ENCODE peak calls at places on chromosomes 16 and 17, in nine cellular contexts. N, S, I, K, Y, P, C, V and M are unnamed samples.

GRCh38 chr17:19664821-19665181 is 16.2 kb downstream of the ALDH3A2 start:
- DNase-seq in N (no peak), S (no peak), I (no peak), K (no peak), Y (no peak), P (no peak), C (no peak), V (no peak), M (no peak)

GRCh38 chr16:21638573-21638975 is 13.8 kb downstream of the IGSF6 start:
- DNase-seq in N (no peak), S (no peak), I (no peak), K (peak), Y (no peak), P (no peak), C (no peak), V (no peak), M (no peak)

GRCh38 chr17:31469959-31470358 is 78.5 kb downstream of the RAB11FIP4 start:
- DNase-seq in N (no peak), S (no peak), I (no peak), K (no peak), Y (no peak), P (no peak), C (no peak), V (no peak), M (peak)

GRCh38 chr16:87053016-87053982 is 263.9 kb downstream of the C16orf95 start:
- DNase-seq in N (no peak), S (no peak), I (no peak), K (no peak), Y (no peak), P (no peak), C (no peak), V (no peak), M (no peak)

GRCh38 chr16:85133290-85133599 is 21.0 kb upstream of the CIBAR2 start:
- DNase-seq in N (no peak), S (no peak), I (no peak), K (no peak), Y (no peak), P (no peak), C (no peak), V (no peak), M (no peak)

GRCh38 chr16:87173294-87173883 is 143.8 kb downstream of the C16orf95 start:
- DNase-seq in N (no peak), S (no peak), I (no peak), K (no peak), Y (no peak), P (no peak), C (no peak), V (no peak), M (no peak)

GRCh38 chr17:45318561-45319230 is 1.9 kb upstream of the MAP3K14 start:
- DNase-seq in N (no peak), S (no peak), I (no peak), K (no peak), Y (peak), P (no peak), C (no peak), V (no peak), M (no peak)

GRCh38 chr17:41645371-41646063 is 21.1 kb upstream of the KRT17 start:
- DNase-seq in N (no peak), S (no peak), I (no peak), K (peak), Y (peak), P (no peak), C (no peak), V (no peak), M (no peak)

GRCh38 chr17:43645450-43645764 is 16.3 kb downstream of the MEOX1 start:
- DNase-seq in N (no peak), S (no peak), I (no peak), K (no peak), Y (no peak), P (no peak), C (no peak), V (no peak), M (no peak)
- H3K4me3 ChIP-seq in N (peak), S (no peak), I (peak), K (no peak), Y (no peak), P (no peak), C (no peak), V (peak), M (no peak)

GRCh38 chr16:47308601-47309000 is 152.3 kb downstream of the ITFG1 start:
- DNase-seq in N (no peak), S (no peak), I (no peak), K (peak), Y (no peak), P (no peak), C (no peak), V (no peak), M (no peak)
- TF ChIP-seq CTCF in N (no peak), S (no peak), I (no peak), K (no peak), Y (no peak), P (no peak), C (no peak), V (no peak), M (no peak)

DNA sequence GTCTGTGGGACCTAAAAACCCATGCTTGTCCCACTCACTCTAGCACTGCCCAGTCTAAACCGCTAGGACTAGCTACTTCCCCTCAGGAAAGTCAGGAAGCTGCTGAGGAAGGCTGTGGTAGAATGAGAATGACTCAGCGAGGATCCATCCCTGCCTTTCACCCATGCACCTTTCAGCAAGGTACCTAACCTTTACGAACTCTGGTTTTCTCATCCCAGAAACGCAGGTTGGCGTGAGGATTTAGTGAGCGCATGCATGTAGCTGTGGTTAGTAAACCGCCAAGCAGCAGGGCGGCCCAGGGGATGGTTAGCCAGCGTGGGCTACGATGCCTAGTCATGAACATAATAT is 26.3 kb upstream of the RFFL start:
- DNase-seq in N (no peak), S (no peak), I (no peak), K (peak), Y (peak), P (peak), C (no peak), V (no peak), M (no peak)
- H3K4me3 ChIP-seq in N (peak), S (no peak), I (peak), K (no peak), Y (peak), P (no peak), C (peak), V (peak), M (peak)

GRCh38 chr17:80650339-80650672 is 105.7 kb downstream of the RPTOR start:
- DNase-seq in N (no peak), S (no peak), I (no peak), K (no peak), Y (no peak), P (no peak), C (no peak), V (no peak), M (no peak)
- TF ChIP-seq CTCF in N (no peak), S (peak), I (no peak), K (no peak), Y (no peak), P (no peak), C (no peak), V (no peak), M (no peak)

GRCh38 chr17:76967762-76968161 is 99.6 kb downstream of the MGAT5B start:
- DNase-seq in N (no peak), S (no peak), I (no peak), K (no peak), Y (no peak), P (no peak), C (no peak), V (no peak), M (no peak)
- H3K4me3 ChIP-seq in N (no peak), S (no peak), I (no peak), K (no peak), Y (no peak), P (no peak), C (no peak), V (no peak), M (no peak)

GRCh38 chr16:16042076-16042475 is 92.7 kb downstream of the ABCC1 start:
- DNase-seq in N (no peak), S (peak), I (no peak), K (peak), Y (no peak), P (no peak), C (peak), V (no peak), M (no peak)

GRCh38 chr16:16045311-16045710 is 95.9 kb downstream of the ABCC1 start:
- DNase-seq in N (no peak), S (no peak), I (no peak), K (no peak), Y (no peak), P (no peak), C (no peak), V (no peak), M (no peak)

GRCh38 chr16:16047761-16048160 is 98.3 kb downstream of the ABCC1 start:
- DNase-seq in N (no peak), S (no peak), I (no peak), K (no peak), Y (no peak), P (no peak), C (no peak), V (no peak), M (no peak)

GRCh38 chr16:16048904-16049582 is 99.6 kb downstream of the ABCC1 start:
- DNase-seq in N (peak), S (peak), I (no peak), K (no peak), Y (peak), P (no peak), C (no peak), V (no peak), M (no peak)

DNA sequence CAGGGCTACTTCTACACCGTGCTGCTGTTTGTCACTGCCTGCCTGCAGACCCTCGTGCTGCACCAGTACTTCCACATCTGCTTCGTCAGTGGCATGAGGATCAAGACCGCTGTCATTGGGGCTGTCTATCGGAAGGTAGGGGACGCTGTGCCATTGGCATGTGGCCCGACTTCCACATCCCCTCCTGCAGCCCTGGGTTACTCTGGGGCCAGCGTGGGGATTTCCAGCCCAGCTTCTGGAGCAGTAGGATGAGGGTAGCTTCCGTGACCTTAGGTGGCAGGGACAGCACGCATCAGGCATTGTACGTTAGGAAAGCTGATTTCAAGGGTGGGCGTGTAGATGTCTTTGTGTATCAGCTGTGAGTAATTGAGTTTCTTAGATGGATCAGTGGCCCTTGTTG is 96.5 kb downstream of the ABCC1 start:
- DNase-seq in N (no peak), S (no peak), I (no peak), K (no peak), Y (no peak), P (no peak), C (no peak), V (no peak), M (peak)
- TF ChIP-seq CTCF in N (no peak), S (peak), I (no peak), K (peak), Y (no peak), P (no peak), C (no peak), V (no peak), M (peak)

GRCh38 chr16:73053379-73054130 is 5.6 kb upstream of the ZFHX3 start:
- DNase-seq in N (no peak), S (no peak), I (no peak), K (peak), Y (peak), P (peak), C (no peak), V (peak), M (no peak)

GRCh38 chr16:73054131-73054496 is 6.2 kb upstream of the ZFHX3 start:
- DNase-seq in N (no peak), S (no peak), I (no peak), K (no peak), Y (no peak), P (no peak), C (no peak), V (peak), M (no peak)

GRCh38 chr16:73056383-73056782 is 8.5 kb upstream of the ZFHX3 start:
- DNase-seq in N (no peak), S (no peak), I (no peak), K (no peak), Y (no peak), P (no peak), C (no peak), V (no peak), M (no peak)

GRCh38 chr16:73053038-73053378 is 5.1 kb upstream of the ZFHX3 start:
- DNase-seq in N (no peak), S (no peak), I (no peak), K (no peak), Y (no peak), P (no peak), C (no peak), V (no peak), M (no peak)

DNA sequence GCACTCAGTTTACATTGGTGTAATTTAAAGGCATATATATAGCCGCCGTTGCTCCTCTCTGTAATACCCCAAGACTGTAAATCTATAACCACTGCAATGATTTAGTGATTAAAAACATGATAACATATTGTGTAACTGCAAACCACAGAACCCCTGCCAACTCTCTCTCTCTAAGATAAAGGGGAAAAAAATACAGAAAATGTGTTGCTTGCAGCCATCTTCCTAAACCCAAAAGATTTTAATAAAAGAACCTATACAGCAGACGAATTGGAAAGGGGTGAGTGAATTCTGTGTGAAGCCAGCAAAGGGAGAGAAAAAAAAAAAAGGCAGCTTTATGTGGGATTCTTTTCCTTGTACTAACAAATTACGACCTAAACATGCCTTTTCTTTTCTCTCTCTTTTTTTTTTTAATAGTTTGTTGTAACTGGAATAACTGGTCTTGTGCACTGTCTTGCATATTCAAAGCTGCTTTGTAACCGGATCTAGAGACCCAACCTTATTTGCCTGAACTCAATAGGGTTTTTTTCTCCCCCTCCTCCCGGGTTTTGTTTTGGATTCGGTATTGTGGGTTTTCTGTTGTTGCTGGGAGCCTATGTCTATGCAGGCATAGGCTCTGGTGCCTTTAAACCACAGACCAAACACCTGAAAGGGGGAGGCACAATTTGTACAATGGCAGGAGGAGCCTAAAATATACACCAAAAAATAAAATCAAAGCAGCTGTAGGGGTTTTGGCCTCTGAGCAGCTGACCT is 7.0 kb upstream of the ZFHX3 start:
- DNase-seq in N (no peak), S (no peak), I (no peak), K (peak), Y (no peak), P (no peak), C (no peak), V (peak), M (peak)
- H3K4me3 ChIP-seq in N (peak), S (no peak), I (peak), K (peak), Y (peak), P (no peak), C (no peak), V (peak), M (no peak)

DNA sequence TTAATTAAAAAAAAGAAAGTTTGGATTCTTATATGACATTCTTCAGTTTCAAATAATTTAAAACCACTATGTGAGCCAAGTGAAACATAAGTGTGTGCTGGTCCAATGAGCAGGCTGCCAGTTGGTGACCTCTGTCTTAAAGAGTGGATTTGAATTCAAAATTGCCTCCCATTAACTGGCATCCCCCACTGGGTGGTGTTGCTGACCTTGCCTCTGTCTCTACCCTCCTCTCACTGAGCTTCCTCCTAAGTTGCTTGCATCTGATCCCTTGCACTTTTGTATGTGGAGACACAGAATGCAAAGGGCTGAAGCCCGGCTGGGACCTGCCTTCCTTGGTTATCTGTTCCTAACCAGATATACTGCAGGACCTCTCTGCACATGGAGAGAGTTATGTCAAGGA is 160.6 kb downstream of the CYLD start:
- DNase-seq in N (no peak), S (no peak), I (no peak), K (no peak), Y (no peak), P (no peak), C (no peak), V (no peak), M (no peak)
- TF ChIP-seq CTCF in N (no peak), S (no peak), I (no peak), K (no peak), Y (no peak), P (no peak), C (no peak), V (no peak), M (no peak)

GRCh38 chr17:10550014-10550413 is 556 bp upstream of the MYH2 start:
- DNase-seq in N (no peak), S (no peak), I (no peak), K (no peak), Y (no peak), P (no peak), C (no peak), V (no peak), M (no peak)
- H3K4me3 ChIP-seq in N (no peak), S (no peak), I (no peak), K (no peak), Y (no peak), P (no peak), C (no peak), V (no peak), M (no peak)